ENCODE peak calls at places on chromosomes 12 and 14, in five cellular contexts. One of them, this sample, is unnamed.

GRCh38 chr14:101253948-101254347 is 307.3 kb upstream of the DIO3 start:
- DNase-seq in MM.1S: no peak
- DNase-seq in fibroblast of mammary gland: no peak
- DNase-seq in PC-3: no peak
- DNase-seq in fibroblast of lung: no peak
- DNase-seq in this sample: no peak

GRCh38 chr14:68361231-68361630 is 431.6 kb downstream of the ZFP36L1 start:
- DNase-seq in MM.1S: no peak
- DNase-seq in fibroblast of mammary gland: peak
- DNase-seq in PC-3: peak
- DNase-seq in fibroblast of lung: no peak
- DNase-seq in this sample: peak

GRCh38 chr12:29212682-29213397 is 63.8 kb downstream of the FAR2 start:
- DNase-seq in MM.1S: no peak
- DNase-seq in fibroblast of mammary gland: no peak
- DNase-seq in PC-3: no peak
- DNase-seq in fibroblast of lung: no peak
- DNase-seq in this sample: peak

GRCh38 chr12:66189476-66189823 is 436 bp downstream of the IRAK3 start:
- DNase-seq in MM.1S: no peak
- DNase-seq in fibroblast of mammary gland: peak
- DNase-seq in PC-3: no peak
- DNase-seq in fibroblast of lung: no peak
- DNase-seq in this sample: peak

GRCh38 chr14:94769413-94770250 is at the start of gene GSC:
- DNase-seq in MM.1S: peak
- DNase-seq in fibroblast of mammary gland: peak
- DNase-seq in PC-3: peak
- DNase-seq in fibroblast of lung: no peak
- DNase-seq in this sample: peak

GRCh38 chr14:31380106-31380505 is 40.2 kb downstream of the HEATR5A start:
- DNase-seq in MM.1S: no peak
- DNase-seq in fibroblast of mammary gland: no peak
- DNase-seq in PC-3: no peak
- DNase-seq in fibroblast of lung: no peak
- DNase-seq in this sample: peak

GRCh38 chr14:64572721-64573508 is 23.2 kb downstream of the PPP1R36 start:
- DNase-seq in MM.1S: no peak
- DNase-seq in fibroblast of mammary gland: no peak
- DNase-seq in PC-3: no peak
- DNase-seq in fibroblast of lung: peak
- DNase-seq in this sample: no peak

GRCh38 chr12:87935216-87935615 is 94.0 kb downstream of the C12orf50 start:
- DNase-seq in MM.1S: no peak
- DNase-seq in fibroblast of mammary gland: no peak
- DNase-seq in PC-3: no peak
- DNase-seq in fibroblast of lung: no peak
- DNase-seq in this sample: no peak

GRCh38 chr12:85835810-85836715 is at the start of gene RASSF9:
- DNase-seq in MM.1S: no peak
- DNase-seq in fibroblast of mammary gland: peak
- DNase-seq in PC-3: peak
- DNase-seq in fibroblast of lung: peak
- DNase-seq in this sample: peak

GRCh38 chr12:106147956-106148355 is 9.2 kb upstream of the NUAK1 start:
- DNase-seq in MM.1S: no peak
- DNase-seq in fibroblast of mammary gland: no peak
- DNase-seq in PC-3: no peak
- DNase-seq in fibroblast of lung: no peak
- DNase-seq in this sample: no peak

GRCh38 chr12:43978546-43978945 is 142.7 kb downstream of the TMEM117 start:
- DNase-seq in MM.1S: no peak
- DNase-seq in fibroblast of mammary gland: no peak
- DNase-seq in PC-3: no peak
- DNase-seq in fibroblast of lung: no peak
- DNase-seq in this sample: no peak

GRCh38 chr12:70365648-70366518 is at the start of gene KCNMB4:
- DNase-seq in MM.1S: peak
- DNase-seq in fibroblast of mammary gland: no peak
- DNase-seq in PC-3: peak
- DNase-seq in fibroblast of lung: peak
- DNase-seq in this sample: peak

GRCh38 chr12:26226629-26227375 is 31.4 kb downstream of the SSPN start:
- DNase-seq in MM.1S: no peak
- DNase-seq in fibroblast of mammary gland: no peak
- DNase-seq in PC-3: peak
- DNase-seq in fibroblast of lung: peak
- DNase-seq in this sample: no peak

GRCh38 chr12:79121486-79121885 is 256.9 kb downstream of the SYT1 start:
- DNase-seq in MM.1S: no peak
- DNase-seq in fibroblast of mammary gland: no peak
- DNase-seq in PC-3: peak
- DNase-seq in fibroblast of lung: no peak
- DNase-seq in this sample: peak

GRCh38 chr14:101032433-101032832 is 128.9 kb upstream of the RTL1 start:
- DNase-seq in MM.1S: no peak
- DNase-seq in fibroblast of mammary gland: no peak
- DNase-seq in PC-3: no peak
- DNase-seq in fibroblast of lung: no peak
- DNase-seq in this sample: no peak

GRCh38 chr14:42200951-42201350 is 594.3 kb downstream of the LRFN5 start:
- DNase-seq in MM.1S: no peak
- DNase-seq in fibroblast of mammary gland: no peak
- DNase-seq in PC-3: no peak
- DNase-seq in fibroblast of lung: no peak
- DNase-seq in this sample: no peak

GRCh38 chr14:58297762-58298476 is 436 bp upstream of the ARID4A start:
- DNase-seq in MM.1S: peak
- DNase-seq in fibroblast of mammary gland: peak
- DNase-seq in PC-3: peak
- DNase-seq in fibroblast of lung: peak
- DNase-seq in this sample: peak

GRCh38 chr12:132545183-132545953 is 55.4 kb downstream of the FBRSL1 start:
- DNase-seq in MM.1S: no peak
- DNase-seq in fibroblast of mammary gland: no peak
- DNase-seq in PC-3: no peak
- DNase-seq in fibroblast of lung: no peak
- DNase-seq in this sample: no peak

GRCh38 chr14:37622231-37622923 is 26.9 kb downstream of the TTC6 start:
- DNase-seq in MM.1S: no peak
- DNase-seq in fibroblast of mammary gland: peak
- DNase-seq in PC-3: no peak
- DNase-seq in fibroblast of lung: peak
- DNase-seq in this sample: peak

GRCh38 chr12:54222609-54223008 is 33.8 kb upstream of the SMUG1 start:
- DNase-seq in MM.1S: no peak
- DNase-seq in fibroblast of mammary gland: peak
- DNase-seq in PC-3: peak
- DNase-seq in fibroblast of lung: peak
- DNase-seq in this sample: peak

GRCh38 chr14:24775919-24776318 is 141.9 kb upstream of the GZMB start:
- DNase-seq in MM.1S: no peak
- DNase-seq in fibroblast of mammary gland: peak
- DNase-seq in PC-3: no peak
- DNase-seq in fibroblast of lung: no peak
- DNase-seq in this sample: no peak

GRCh38 chr12:51751657-51752056 is 96.9 kb downstream of the FIGNL2 start:
- DNase-seq in MM.1S: no peak
- DNase-seq in fibroblast of mammary gland: peak
- DNase-seq in PC-3: no peak
- DNase-seq in fibroblast of lung: peak
- DNase-seq in this sample: peak

GRCh38 chr12:31959701-31960391 is 631 bp downstream of the RESF1 start:
- DNase-seq in MM.1S: peak
- DNase-seq in fibroblast of mammary gland: peak
- DNase-seq in PC-3: peak
- DNase-seq in fibroblast of lung: peak
- DNase-seq in this sample: peak
- TF ChIP-seq CTCF in MM.1S: no peak
- TF ChIP-seq CTCF in fibroblast of mammary gland: no peak
- TF ChIP-seq CTCF in PC-3: no peak
- TF ChIP-seq CTCF in fibroblast of lung: peak
- TF ChIP-seq CTCF in this sample: peak

GRCh38 chr12:71838661-71839060 is 898 bp upstream of the TBC1D15 start:
- DNase-seq in MM.1S: no peak
- DNase-seq in fibroblast of mammary gland: no peak
- DNase-seq in PC-3: no peak
- DNase-seq in fibroblast of lung: no peak
- DNase-seq in this sample: no peak
- H3K4me3 ChIP-seq in MM.1S: no peak
- H3K4me3 ChIP-seq in fibroblast of mammary gland: no peak
- H3K4me3 ChIP-seq in PC-3: no peak
- H3K4me3 ChIP-seq in fibroblast of lung: peak
- H3K4me3 ChIP-seq in this sample: peak

DNA sequence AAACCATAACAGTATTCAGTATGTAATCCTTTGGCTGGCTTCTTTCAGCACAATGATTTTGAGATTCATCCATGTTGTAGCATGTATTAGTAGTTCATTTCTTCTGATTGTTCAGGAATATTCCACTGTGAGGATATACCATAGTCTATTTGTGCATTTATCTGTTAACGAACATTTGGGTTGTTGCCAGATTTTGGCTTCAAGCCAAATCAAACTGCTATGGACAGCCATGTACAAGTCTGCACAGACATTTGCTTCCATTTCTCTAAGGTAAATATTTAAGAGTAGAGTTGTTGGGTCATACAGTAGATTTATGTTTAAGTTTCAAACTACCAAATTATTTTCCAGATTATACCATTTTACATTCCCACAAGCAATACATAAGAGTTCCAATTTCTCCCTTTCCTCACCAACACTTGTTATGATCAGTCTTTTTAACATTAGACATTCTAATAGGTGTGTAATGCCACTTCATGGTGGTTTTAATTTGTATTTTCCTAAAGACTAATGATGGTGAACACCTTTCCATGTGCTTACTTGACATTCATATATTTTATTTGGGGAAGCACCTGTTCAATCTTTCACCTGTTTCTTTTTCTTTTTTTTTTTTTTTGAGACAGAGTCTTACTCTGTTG is 56.6 kb downstream of the ZFYVE21 start:
- DNase-seq in MM.1S: no peak
- DNase-seq in fibroblast of mammary gland: no peak
- DNase-seq in PC-3: no peak
- DNase-seq in fibroblast of lung: no peak
- DNase-seq in this sample: no peak
- TF ChIP-seq CTCF in MM.1S: no peak
- TF ChIP-seq CTCF in fibroblast of mammary gland: no peak
- TF ChIP-seq CTCF in PC-3: no peak
- TF ChIP-seq CTCF in fibroblast of lung: no peak
- TF ChIP-seq CTCF in this sample: no peak

GRCh38 chr12:110826592-110827200 is 20.1 kb upstream of the CCDC63 start:
- DNase-seq in MM.1S: peak
- DNase-seq in fibroblast of mammary gland: peak
- DNase-seq in PC-3: peak
- DNase-seq in fibroblast of lung: peak
- DNase-seq in this sample: peak
- H3K4me3 ChIP-seq in MM.1S: no peak
- H3K4me3 ChIP-seq in fibroblast of mammary gland: peak
- H3K4me3 ChIP-seq in PC-3: no peak
- H3K4me3 ChIP-seq in fibroblast of lung: no peak
- H3K4me3 ChIP-seq in this sample: peak

GRCh38 chr14:61560323-61560722 is 135.0 kb upstream of the HIF1A start:
- DNase-seq in MM.1S: no peak
- DNase-seq in fibroblast of mammary gland: peak
- DNase-seq in PC-3: peak
- DNase-seq in fibroblast of lung: peak
- DNase-seq in this sample: peak
- TF ChIP-seq CTCF in MM.1S: no peak
- TF ChIP-seq CTCF in fibroblast of mammary gland: no peak
- TF ChIP-seq CTCF in PC-3: no peak
- TF ChIP-seq CTCF in fibroblast of lung: no peak
- TF ChIP-seq CTCF in this sample: no peak

DNA sequence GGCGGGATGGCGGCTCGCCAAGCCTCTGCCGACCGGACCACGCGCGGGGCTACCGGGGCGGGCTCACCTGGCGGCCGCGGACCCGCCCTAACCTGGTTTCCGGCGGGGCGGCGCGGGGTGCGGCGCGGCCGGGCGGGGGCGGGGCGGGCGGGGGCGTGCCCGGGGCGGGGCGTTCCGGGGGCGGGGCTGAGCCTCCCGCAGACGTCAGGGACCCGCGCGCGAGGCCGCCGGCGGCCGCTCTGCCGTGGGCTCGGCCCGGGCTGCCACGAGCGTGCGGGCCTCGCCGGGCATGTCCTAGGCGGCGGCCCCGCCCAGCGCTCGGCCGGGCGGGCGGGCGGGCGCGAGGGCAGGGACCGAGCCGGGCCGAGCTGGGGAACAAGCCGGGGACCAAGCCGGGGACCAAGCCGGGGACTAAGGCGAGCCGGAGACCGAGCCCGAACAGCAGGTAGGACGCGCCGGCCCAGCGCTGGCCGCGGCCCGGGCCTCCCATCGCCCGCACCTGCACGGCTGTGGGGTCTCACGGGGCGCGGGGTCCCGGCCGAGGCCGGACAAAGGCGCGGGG is at the start of gene CEP170B:
- DNase-seq in MM.1S: peak
- DNase-seq in fibroblast of mammary gland: peak
- DNase-seq in PC-3: peak
- DNase-seq in fibroblast of lung: peak
- DNase-seq in this sample: no peak
- H3K4me3 ChIP-seq in MM.1S: peak
- H3K4me3 ChIP-seq in fibroblast of mammary gland: peak
- H3K4me3 ChIP-seq in PC-3: peak
- H3K4me3 ChIP-seq in fibroblast of lung: peak
- H3K4me3 ChIP-seq in this sample: peak

GRCh38 chr12:8917031-8917430 is 2.7 kb downstream of the PHC1 start:
- DNase-seq in MM.1S: no peak
- DNase-seq in fibroblast of mammary gland: no peak
- DNase-seq in PC-3: no peak
- DNase-seq in fibroblast of lung: no peak
- DNase-seq in this sample: no peak

GRCh38 chr12:8917751-8918150 is 3.4 kb downstream of the PHC1 start:
- DNase-seq in MM.1S: no peak
- DNase-seq in fibroblast of mammary gland: no peak
- DNase-seq in PC-3: no peak
- DNase-seq in fibroblast of lung: no peak
- DNase-seq in this sample: no peak

DNA sequence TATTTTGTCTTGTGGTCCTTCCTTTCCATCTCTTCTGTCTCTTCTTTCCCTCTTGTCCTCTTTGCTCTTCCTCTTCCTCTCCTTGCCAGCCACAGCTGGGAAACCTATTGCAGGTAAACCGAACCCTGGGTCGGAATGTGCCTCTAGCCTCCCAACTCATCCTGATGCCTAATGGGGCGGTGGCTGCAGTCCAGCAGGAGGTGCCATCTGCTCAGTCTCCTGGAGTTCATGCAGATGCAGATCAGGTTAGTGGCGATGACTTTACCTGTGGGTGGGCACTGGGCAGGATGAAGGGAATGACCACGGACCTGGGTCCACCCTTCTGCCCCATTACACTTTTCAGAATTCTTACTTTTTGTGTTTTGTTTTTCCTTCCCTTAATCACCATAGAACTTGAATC is 8.2 kb downstream of the PHC1 start:
- DNase-seq in MM.1S: no peak
- DNase-seq in fibroblast of mammary gland: no peak
- DNase-seq in PC-3: no peak
- DNase-seq in fibroblast of lung: no peak
- DNase-seq in this sample: no peak
- TF ChIP-seq CTCF in MM.1S: no peak
- TF ChIP-seq CTCF in fibroblast of mammary gland: no peak
- TF ChIP-seq CTCF in PC-3: no peak
- TF ChIP-seq CTCF in fibroblast of lung: no peak
- TF ChIP-seq CTCF in this sample: no peak

This sample was measured in fibroblast of the aortic adventitia.